ENCODE peak calls at places on chromosomes 13 and 19, in eight cellular contexts. G, F, J, W, C, A, K and U are unnamed samples.

GRCh38 chr13:101231751-101232428 is 184.4 kb downstream of the NALCN start:
- DNase-seq in G (no peak), F (peak; percentile 2), J (no peak), W (no peak), C (no peak), A (no peak), K (no peak), U (no peak)

GRCh38 chr13:106530907-106531520 is 4.4 kb downstream of the EFNB2 start:
- DNase-seq in G (no peak), F (no peak), J (no peak), W (no peak), C (no peak), A (peak; percentile 42), K (no peak), U (no peak)

GRCh38 chr19:18589380-18590272 is 1.0 kb downstream of the REX1BD start:
- DNase-seq in G (peak; percentile 25), F (no peak), J (peak; percentile 71), W (peak; percentile 85), C (peak; percentile 41), A (peak; percentile 41), K (peak; percentile 83), U (no peak)

GRCh38 chr19:29815231-29815630 is 3.4 kb downstream of the CCNE1 start:
- DNase-seq in G (no peak), F (no peak), J (no peak), W (no peak), C (no peak), A (no peak), K (no peak), U (no peak)

GRCh38 chr13:106987435-106987800 is 419.5 kb upstream of the ARGLU1 start:
- DNase-seq in G (no peak), F (no peak), J (no peak), W (no peak), C (no peak), A (no peak), K (no peak), U (no peak)

GRCh38 chr13:68261105-68261504 is 1031.0 kb upstream of the PCDH9 start:
- DNase-seq in G (no peak), F (no peak), J (no peak), W (no peak), C (no peak), A (no peak), K (no peak), U (no peak)

GRCh38 chr13:108681986-108682562 is 52.7 kb downstream of the MYO16 start:
- DNase-seq in G (no peak), F (no peak), J (no peak), W (no peak), C (no peak), A (no peak), K (no peak), U (no peak)

GRCh38 chr13:64074989-64075474 is 2659.4 kb upstream of the PCDH20 start:
- DNase-seq in G (no peak), F (no peak), J (no peak), W (no peak), C (no peak), A (no peak), K (no peak), U (no peak)

GRCh38 chr13:40432018-40432978 is 234.1 kb downstream of the FOXO1 start:
- DNase-seq in G (no peak), F (no peak), J (no peak), W (no peak), C (no peak), A (no peak), K (no peak), U (no peak)

GRCh38 chr13:78601124-78601885 is 2.0 kb downstream of the POU4F1 start:
- DNase-seq in G (no peak), F (no peak), J (no peak), W (no peak), C (no peak), A (no peak), K (no peak), U (no peak)

GRCh38 chr13:81116461-81117282 is 775.7 kb upstream of the SPRY2 start:
- DNase-seq in G (no peak), F (no peak), J (no peak), W (no peak), C (no peak), A (peak; percentile 10), K (no peak), U (no peak)

GRCh38 chr19:6475321-6476108 is 6.1 kb downstream of the DENND1C start:
- DNase-seq in G (no peak), F (no peak), J (no peak), W (no peak), C (no peak), A (no peak), K (no peak), U (no peak)